ENCODE peak calls at places on chromosomes 4 and X, in ten cellular contexts. M is body of pancreas; Y is stimulated activated CD4-positive, alpha-beta T cell treated with anti-CD3 and anti-CD28 coated beads, TNF-alpha, amount 100 ng/mL, for 1 hour; E is fibroblast of gingiva; Q is stomach; P is mammary epithelial cell; W is GM04504; G is stimulated activated CD8-positive, alpha-beta memory T cell treated with anti-CD3 and anti-CD28 coated beads, Interleukin-4, amount 100 ng/mL, for 24 hours; N is aorta; X is HTR-8/SVneo. R is an unnamed sample.

GRCh38 chrX:47245156-47245555 is 12.3 kb downstream of the USP11 start:
- DNase-seq in M (no peak), Y (no peak), E (no peak), Q (no peak), P (no peak), W (no peak), G (no peak), N (no peak), X (no peak), R (no peak)

GRCh38 chr4:14254252-14254651 is 626.7 kb upstream of the BOD1L1 start:
- DNase-seq in M (peak), Y (no peak), E (no peak), Q (peak), P (peak), W (peak), G (peak), N (no peak), X (peak), R (no peak)

GRCh38 chr4:115664285-115664684 is 550.9 kb upstream of the NDST4 start:
- DNase-seq in M (no peak), Y (no peak), E (no peak), Q (no peak), P (no peak), W (no peak), G (no peak), N (no peak), X (no peak), R (no peak)

GRCh38 chr4:168888715-168889215 is 121.3 kb downstream of the CBR4 start:
- DNase-seq in M (no peak), Y (no peak), E (no peak), Q (no peak), P (no peak), W (no peak), G (no peak), N (no peak), X (no peak), R (no peak)

GRCh38 chr4:176238819-176239218 is 30.2 kb downstream of the ASB5 start:
- DNase-seq in M (no peak), Y (no peak), E (no peak), Q (no peak), P (peak), W (no peak), G (no peak), N (no peak), X (no peak), R (peak)

GRCh38 chrX:46461653-46462191 is 83.5 kb downstream of the ZNF674 start:
- DNase-seq in M (no peak), Y (no peak), E (no peak), Q (no peak), P (no peak), W (no peak), G (no peak), N (no peak), X (no peak), R (no peak)

GRCh38 chrX:39427492-39428289 is 626.4 kb downstream of the MID1IP1 start:
- DNase-seq in M (no peak), Y (no peak), E (peak), Q (no peak), P (peak), W (no peak), G (no peak), N (no peak), X (no peak), R (peak)

GRCh38 chrX:38305971-38306370 is 21.3 kb downstream of the RPGR start:
- DNase-seq in M (no peak), Y (no peak), E (peak), Q (no peak), P (no peak), W (no peak), G (no peak), N (no peak), X (no peak), R (no peak)

GRCh38 chrX:42070866-42071265 is 147.5 kb upstream of the CASK start:
- DNase-seq in M (no peak), Y (no peak), E (no peak), Q (no peak), P (no peak), W (no peak), G (no peak), N (no peak), X (no peak), R (no peak)

GRCh38 chr4:6427439-6428090 is 44.8 kb downstream of the PPP2R2C start:
- DNase-seq in M (no peak), Y (no peak), E (no peak), Q (no peak), P (no peak), W (no peak), G (no peak), N (no peak), X (no peak), R (no peak)

GRCh38 chr4:110630621-110631402 is 7.9 kb upstream of the PITX2 start:
- DNase-seq in M (no peak), Y (no peak), E (no peak), Q (no peak), P (no peak), W (no peak), G (no peak), N (peak), X (no peak), R (no peak)

GRCh38 chr4:128349921-128350320 is 62.3 kb upstream of the PGRMC2 start:
- DNase-seq in M (no peak), Y (no peak), E (peak), Q (no peak), P (no peak), W (no peak), G (no peak), N (no peak), X (peak), R (peak)

GRCh38 chr4:47703008-47703407 is 134.9 kb downstream of the CORIN start:
- DNase-seq in M (no peak), Y (no peak), E (no peak), Q (no peak), P (no peak), W (no peak), G (no peak), N (no peak), X (no peak), R (no peak)

GRCh38 chr4:152676052-152676854 is 3.5 kb downstream of the TMEM154 start:
- DNase-seq in M (no peak), Y (no peak), E (no peak), Q (no peak), P (no peak), W (no peak), G (no peak), N (no peak), X (no peak), R (no peak)

GRCh38 chr4:141016117-141016798 is 117.0 kb downstream of the RNF150 start:
- DNase-seq in M (no peak), Y (no peak), E (no peak), Q (no peak), P (no peak), W (no peak), G (no peak), N (no peak), X (no peak), R (no peak)

GRCh38 chr4:53986062-53986461 is 78.3 kb downstream of the CHIC2 start:
- DNase-seq in M (no peak), Y (no peak), E (no peak), Q (no peak), P (no peak), W (no peak), G (no peak), N (no peak), X (no peak), R (peak)

R was measured in foreskin fibroblast.